ENCODE peak calls at places on chromosomes 12 and 14, in four cellular contexts. A is IMR-90, P is mesendoderm, U is H1. M is an unnamed sample.

GRCh38 chr12:46368138-46368537 is 4.4 kb downstream of the SLC38A2 start:
- DNase-seq in P (no peak), A (no peak), U (no peak), M (no peak)

GRCh38 chr12:93080994-93081809 is 152.1 kb upstream of the EEA1 start:
- DNase-seq in U (peak), P (peak), A (peak), M (peak)

GRCh38 chr14:77307099-77307496 is 13.6 kb downstream of the POMT2 start:
- DNase-seq in U (no peak), P (no peak), A (peak), M (no peak)

GRCh38 chr12:98812225-98812624 is 167.1 kb downstream of the APAF1 start:
- DNase-seq in A (no peak), U (no peak), P (no peak), M (no peak)

GRCh38 chr14:31268216-31268615 is 60.6 kb upstream of the HECTD1 start:
- DNase-seq in U (no peak), P (no peak), A (no peak), M (no peak)

GRCh38 chr14:90804776-90805391 is 11.3 kb downstream of the TTC7B start:
- DNase-seq in A (no peak), U (no peak), P (no peak), M (no peak)

GRCh38 chr14:71725802-71726638 is 206.2 kb upstream of the RGS6 start:
- DNase-seq in P (no peak), U (no peak), A (peak), M (no peak)

GRCh38 chr12:102885043-102885932 is 31.8 kb downstream of the PAH start:
- DNase-seq in A (no peak), P (no peak), U (no peak), M (no peak)

GRCh38 chr12:132487311-132487741 is 2.6 kb upstream of the FBRSL1 start:
- DNase-seq in U (no peak), P (no peak), A (no peak), M (no peak)

GRCh38 chr14:76212242-76212641 is 60.5 kb downstream of the GPATCH2L start:
- DNase-seq in U (no peak), A (no peak), P (no peak), M (no peak)

GRCh38 chr12:70393787-70394519 is 27.9 kb downstream of the KCNMB4 start:
- DNase-seq in U (no peak), A (peak), P (no peak), M (no peak)

GRCh38 chr14:65832431-65833253 is 420.1 kb downstream of the FUT8 start:
- DNase-seq in A (peak), P (peak), U (no peak), M (no peak)

GRCh38 chr12:42641231-42641630 is 51.7 kb upstream of the PRICKLE1 start:
- DNase-seq in P (no peak), A (peak), U (no peak), M (no peak)

GRCh38 chr14:74846168-74846567 is 29.8 kb downstream of the PROX2 start:
- DNase-seq in P (no peak), A (peak), U (no peak), M (no peak)

GRCh38 chr14:28762949-28763313 is 3.7 kb upstream of the FOXG1 start:
- DNase-seq in U (no peak), A (no peak), P (no peak), M (no peak)

GRCh38 chr14:52000631-52001030 is 11.3 kb downstream of the RTRAF start:
- DNase-seq in U (no peak), P (no peak), A (no peak), M (no peak)

GRCh38 chr12:51087818-51088217 is 4.4 kb upstream of the CSRNP2 start:
- DNase-seq in U (no peak), P (no peak), A (no peak), M (no peak)

GRCh38 chr12:131452444-131452860 is 258.4 kb upstream of the SFSWAP start:
- DNase-seq in A (no peak), U (peak), P (peak), M (peak)

GRCh38 chr14:31068235-31068634 is 42.1 kb upstream of the STRN3 start:
- DNase-seq in U (no peak), A (no peak), P (no peak), M (no peak)

DNA sequence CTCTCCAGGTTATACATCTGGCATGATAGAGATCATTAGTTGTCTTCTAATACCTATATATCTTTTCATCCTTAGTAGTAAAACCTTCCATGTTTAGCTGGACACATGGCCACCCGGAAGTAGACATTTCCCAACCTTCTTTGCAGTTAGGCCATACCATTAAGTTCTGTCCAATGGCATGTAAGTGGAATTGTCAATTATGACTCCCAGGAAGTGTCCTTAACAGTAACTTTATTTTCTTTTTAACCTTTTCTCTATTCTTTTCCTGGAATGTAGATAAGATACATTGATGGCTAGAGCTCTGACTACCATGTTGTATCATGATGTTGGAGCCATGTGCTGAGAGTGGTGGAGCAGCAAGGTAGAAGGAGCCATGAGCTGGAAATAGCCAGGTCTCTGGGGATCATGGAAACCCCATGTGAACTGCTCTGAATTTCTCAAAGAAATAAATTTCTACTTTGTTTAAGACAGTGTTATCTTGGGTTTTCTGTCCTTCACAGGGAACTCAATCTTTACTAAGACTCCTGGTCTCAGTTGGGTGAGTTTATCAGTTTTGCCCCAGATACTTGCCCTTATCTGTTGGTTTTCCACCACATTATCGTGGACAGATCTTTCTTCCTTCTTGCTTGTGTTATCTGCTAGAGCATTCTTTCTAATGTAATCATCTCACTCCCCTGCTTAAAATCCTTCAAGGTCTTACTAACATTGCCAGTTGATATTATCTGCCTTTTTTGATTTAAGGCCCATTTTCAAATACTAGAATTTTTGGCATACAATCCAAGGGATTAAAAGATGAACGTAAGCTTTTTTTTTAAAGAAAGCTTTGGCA is 5.1 kb upstream of the LTA4H start:
- DNase-seq in P (peak), U (no peak), A (no peak), M (no peak)
- H3K23ac ChIP-seq in P (no peak), U (no peak), A (no peak), M (no peak)

DNA sequence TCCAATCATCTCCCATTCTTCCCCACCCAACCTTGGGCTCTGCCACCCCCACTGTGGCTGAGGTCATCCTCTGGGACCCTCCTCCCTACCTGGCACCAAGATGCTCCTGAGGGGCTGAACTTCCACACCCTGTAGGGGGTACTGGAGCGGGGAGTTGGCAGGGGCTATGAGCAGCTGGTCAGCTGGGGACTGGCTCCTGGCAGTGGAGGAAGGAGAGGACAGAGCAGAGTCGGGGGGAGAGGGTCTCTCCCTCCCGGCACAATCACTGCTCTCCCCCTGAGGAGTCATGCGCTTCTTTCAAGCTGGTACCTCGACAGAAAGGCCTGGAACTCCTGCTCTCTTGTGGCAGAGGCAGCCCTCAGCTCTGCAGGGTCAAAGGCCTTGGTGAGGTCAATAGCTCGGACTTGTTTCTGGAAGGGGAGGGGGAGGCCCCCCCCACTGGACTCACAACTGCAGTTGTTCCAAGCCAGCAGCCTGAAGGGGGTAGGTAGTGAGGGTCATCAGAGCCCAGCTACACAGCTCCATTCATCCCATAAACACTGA is 2.0 kb downstream of the B4GALNT1 start:
- DNase-seq in U (no peak), P (no peak), A (no peak), M (peak)
- H4K5ac ChIP-seq in U (no peak), P (no peak), A (no peak), M (no peak)

GRCh38 chr12:125033296-125033695 is 31.9 kb upstream of the AACS start:
- DNase-seq in P (no peak), U (no peak), A (no peak), M (no peak)

DNA sequence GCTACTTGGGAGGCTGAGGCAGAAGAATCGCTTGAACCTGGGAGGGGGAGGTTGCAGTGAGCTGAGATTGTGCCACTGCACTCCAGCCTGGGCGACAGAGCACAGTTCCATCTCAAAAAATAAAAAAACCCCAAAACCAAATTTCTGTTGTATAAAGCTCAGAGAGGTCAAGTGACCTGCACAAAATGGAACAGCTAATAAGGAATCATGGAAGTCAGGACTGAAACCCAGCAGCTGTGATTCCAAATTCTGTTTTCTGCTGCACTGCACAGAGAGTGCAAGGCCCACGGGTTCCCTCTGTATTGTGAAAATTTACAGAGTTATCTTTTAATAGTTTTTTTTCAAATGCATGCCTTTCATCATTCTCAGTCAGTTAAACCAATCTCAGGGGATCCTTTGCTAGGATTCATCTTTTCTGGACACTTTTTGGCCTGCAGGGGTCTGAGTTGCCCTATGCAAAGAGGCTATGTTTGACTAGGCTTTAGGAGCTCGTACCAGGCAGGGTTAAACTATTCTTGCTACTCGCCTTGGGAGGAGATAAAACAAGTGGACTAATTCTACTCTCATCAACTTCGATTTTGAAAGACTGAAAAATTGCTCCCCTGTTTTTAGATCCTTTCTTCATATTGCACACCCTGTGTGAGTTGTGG is 26.1 kb upstream of the AACS start:
- DNase-seq in A (no peak), U (no peak), P (no peak), M (no peak)
- H3K4me2 ChIP-seq in A (no peak), U (no peak), P (no peak), M (no peak)

GRCh38 chr12:6614513-6615177 is 7.5 kb upstream of the CHD4 start:
- DNase-seq in A (no peak), P (peak), U (no peak), M (peak)

GRCh38 chr12:6613776-6614512 is 6.8 kb upstream of the CHD4 start:
- DNase-seq in P (peak), U (peak), A (peak), M (peak)

GRCh38 chr12:6613015-6613775 is 6.0 kb upstream of the CHD4 start:
- DNase-seq in U (no peak), A (peak), P (peak), M (peak)

GRCh38 chr12:6612247-6612646 is 5.1 kb upstream of the CHD4 start:
- DNase-seq in P (no peak), U (no peak), A (no peak), M (no peak)

DNA sequence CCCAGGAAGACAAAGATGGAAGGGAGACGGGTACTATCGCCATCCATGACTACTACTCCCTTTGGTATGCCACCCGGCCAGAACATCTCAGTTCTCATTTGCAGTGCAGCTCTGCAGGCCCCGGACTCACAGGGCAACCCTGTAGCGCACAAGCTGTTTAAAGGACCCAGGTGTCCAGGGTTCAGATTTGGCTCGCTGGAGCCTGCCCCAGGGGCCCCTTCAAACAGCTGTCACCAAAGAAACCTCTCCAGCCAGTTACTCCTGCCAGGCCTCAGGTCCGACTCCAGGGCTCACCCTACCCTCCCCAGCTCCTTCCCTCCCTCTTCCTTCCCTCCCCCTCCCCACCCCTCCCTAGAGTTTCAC is 5.5 kb upstream of the CHD4 start:
- DNase-seq in U (no peak), A (no peak), P (no peak), M (no peak)
- H3K23ac ChIP-seq in U (no peak), A (peak), P (no peak), M (no peak)

GRCh38 chr14:34824256-34824655 is 50.9 kb downstream of the BAZ1A start:
- DNase-seq in P (no peak), A (no peak), U (no peak), M (no peak)
- H4K5ac ChIP-seq in P (no peak), A (no peak), U (no peak), M (no peak)